ENCODE peak calls at places on chromosomes 4 and X, in ten cellular contexts. K, I, S, Z, G, O, P, D, H and L are unnamed samples.

GRCh38 chr4:38529189-38530115 is 134.5 kb upstream of the KLF3 start:
- DNase-seq in H (no peak), G (peak), K (no peak), P (peak), O (peak), I (no peak), D (no peak), Z (no peak), S (no peak), L (no peak)

GRCh38 chr4:24742773-24743676 is 52.3 kb upstream of the SOD3 start:
- DNase-seq in H (no peak), S (no peak), D (no peak), O (no peak), I (no peak), K (no peak), Z (no peak), G (no peak), P (no peak), L (no peak)

GRCh38 chrX:120145295-120145925 is 13.0 kb upstream of the RHOXF2 start:
- DNase-seq in H (no peak), D (no peak), O (no peak), G (no peak), K (no peak), S (no peak), P (no peak), I (no peak), Z (no peak), L (no peak)

GRCh38 chr4:84578540-84579409 is 4.2 kb upstream of the CDS1 start:
- DNase-seq in K (peak), I (peak), G (no peak), P (no peak), S (peak), Z (peak), D (peak), H (no peak), O (no peak), L (peak)

GRCh38 chr4:38661371-38661770 is 2.6 kb upstream of the KLF3 start:
- DNase-seq in I (no peak), S (no peak), D (no peak), H (no peak), O (no peak), K (no peak), G (no peak), P (no peak), Z (no peak), L (no peak)

GRCh38 chr4:4775493-4776004 is 83.9 kb upstream of the MSX1 start:
- DNase-seq in P (no peak), S (no peak), G (no peak), D (no peak), O (no peak), H (no peak), Z (no peak), K (no peak), I (no peak), L (no peak)

GRCh38 chr4:100169796-100170485 is 20.3 kb downstream of the DDIT4L start:
- DNase-seq in H (no peak), D (no peak), K (no peak), Z (no peak), P (no peak), O (no peak), S (peak), G (no peak), I (no peak), L (peak)

GRCh38 chrX:70500826-70501225 is 56.2 kb downstream of the DLG3 start:
- DNase-seq in K (no peak), O (no peak), H (no peak), I (no peak), G (no peak), Z (no peak), P (no peak), S (no peak), D (no peak), L (no peak)

GRCh38 chrX:1554469-1555210 is 17.7 kb upstream of the P2RY8 start:
- DNase-seq in O (peak), K (no peak), D (no peak), G (no peak), Z (no peak), H (no peak), I (no peak), S (no peak), P (peak), L (no peak)

GRCh38 chr4:186227221-186227620 is at the start of gene KLKB1:
- DNase-seq in O (no peak), G (no peak), Z (no peak), K (peak), P (no peak), I (no peak), H (no peak), D (no peak), S (no peak), L (no peak)

GRCh38 chr4:8305851-8306361 is 36.4 kb downstream of the HTRA3 start:
- DNase-seq in G (no peak), Z (no peak), I (peak), P (no peak), K (no peak), D (no peak), H (no peak), S (no peak), O (no peak), L (peak)

GRCh38 chrX:118495958-118496762 is 545 bp downstream of the DOCK11 start:
- DNase-seq in P (peak), I (peak), K (peak), H (no peak), Z (peak), D (no peak), G (no peak), O (peak), S (peak), L (peak)

GRCh38 chr4:122119739-122120138 is 32.4 kb upstream of the BLTP1 start:
- DNase-seq in K (no peak), Z (no peak), I (no peak), G (no peak), H (no peak), P (no peak), O (no peak), D (no peak), S (peak), L (no peak)

GRCh38 chr4:16881151-16881884 is 17.1 kb downstream of the LDB2 start:
- DNase-seq in O (no peak), I (no peak), S (no peak), Z (no peak), H (no peak), P (no peak), D (no peak), K (no peak), G (no peak), L (no peak)

GRCh38 chr4:1116837-1117236 is 3.5 kb upstream of the RNF212 start:
- DNase-seq in P (no peak), Z (no peak), H (no peak), O (no peak), K (peak), G (peak), D (peak), S (peak), I (no peak), L (peak)

GRCh38 chr4:10118355-10119004 is 1.9 kb upstream of the WDR1 start:
- DNase-seq in I (no peak), O (no peak), Z (no peak), G (no peak), P (no peak), D (no peak), H (no peak), K (no peak), S (no peak), L (no peak)

GRCh38 chrX:121336831-121337421 is 289.5 kb downstream of the GLUD2 start:
- DNase-seq in P (no peak), Z (no peak), D (no peak), H (no peak), K (no peak), G (no peak), O (no peak), I (no peak), S (no peak), L (no peak)

GRCh38 chr4:33407496-33407895 is 2687.3 kb downstream of the PCDH7 start:
- DNase-seq in Z (no peak), P (no peak), D (no peak), G (no peak), O (no peak), S (peak), I (no peak), H (no peak), K (no peak), L (no peak)

GRCh38 chrX:27591938-27592337 is 1.8 kb downstream of the DCAF8L2 start:
- DNase-seq in P (no peak), G (no peak), Z (no peak), D (no peak), K (no peak), O (no peak), S (no peak), H (no peak), I (no peak), L (no peak)

GRCh38 chrX:123339201-123339905 is 155.3 kb downstream of the GRIA3 start:
- DNase-seq in H (peak), P (no peak), O (no peak), K (no peak), D (peak), S (peak), I (no peak), Z (no peak), G (no peak), L (peak)

GRCh38 chrX:123336666-123337065 is 152.6 kb downstream of the GRIA3 start:
- DNase-seq in K (no peak), S (peak), D (no peak), G (no peak), Z (no peak), P (no peak), H (no peak), I (no peak), O (no peak), L (no peak)

GRCh38 chrX:123338240-123338639 is 154.2 kb downstream of the GRIA3 start:
- DNase-seq in O (no peak), H (no peak), P (no peak), K (no peak), G (no peak), S (no peak), Z (no peak), D (no peak), I (no peak), L (no peak)

GRCh38 chrX:123340691-123341090 is 156.6 kb downstream of the GRIA3 start:
- DNase-seq in S (peak), Z (no peak), K (no peak), O (no peak), P (no peak), D (peak), H (no peak), I (no peak), G (no peak), L (peak)
- TF ChIP-seq CTCF in S (no peak), Z (no peak), K (no peak), O (no peak), P (no peak), D (no peak), H (no peak), I (no peak), G (no peak), L (no peak)

DNA sequence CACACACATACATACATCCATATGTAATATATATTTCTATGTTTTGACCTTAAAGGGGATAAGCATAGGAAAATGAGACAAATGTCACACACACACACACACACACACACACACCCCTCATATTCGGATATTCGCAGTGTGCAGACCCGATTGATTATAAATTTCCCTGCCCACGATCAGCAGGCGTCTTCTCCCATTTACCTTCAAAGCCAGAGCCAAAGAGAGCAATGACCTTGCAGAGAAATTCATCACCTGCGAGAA is 485 bp downstream of the GPRIN3 start:
- DNase-seq in P (no peak), G (no peak), Z (no peak), H (no peak), I (no peak), D (no peak), K (no peak), O (no peak), S (no peak), L (no peak)
- H3K4me3 ChIP-seq in P (peak), G (peak), Z (peak), H (peak), I (peak), D (no peak), K (peak), O (peak), S (peak), L (peak)

DNA sequence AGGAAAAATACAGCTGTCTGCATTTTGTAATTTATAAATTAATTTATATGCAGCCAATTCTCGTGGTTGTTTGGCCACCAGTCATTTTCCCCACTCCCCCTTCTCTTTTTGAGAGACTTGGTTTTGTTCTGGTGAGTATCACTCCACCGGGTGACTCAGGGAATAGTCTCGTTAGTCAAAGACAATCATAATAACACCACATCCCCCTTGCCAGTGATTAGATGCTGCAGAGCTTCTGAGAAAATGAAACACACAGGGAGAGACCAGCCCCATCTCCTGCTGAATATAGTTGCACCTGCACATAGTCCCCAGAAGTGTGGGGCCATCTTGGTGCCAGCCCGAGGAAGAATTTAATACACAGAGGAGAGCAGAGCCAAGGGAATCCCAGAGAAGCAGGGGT is 8.0 kb upstream of the FNIP2 start:
- DNase-seq in Z (no peak), S (no peak), D (peak), I (no peak), P (no peak), O (no peak), G (no peak), H (no peak), K (no peak), L (peak)
- TF ChIP-seq CTCF in Z (no peak), S (no peak), D (no peak), I (no peak), P (no peak), O (no peak), G (no peak), H (no peak), K (no peak), L (no peak)

DNA sequence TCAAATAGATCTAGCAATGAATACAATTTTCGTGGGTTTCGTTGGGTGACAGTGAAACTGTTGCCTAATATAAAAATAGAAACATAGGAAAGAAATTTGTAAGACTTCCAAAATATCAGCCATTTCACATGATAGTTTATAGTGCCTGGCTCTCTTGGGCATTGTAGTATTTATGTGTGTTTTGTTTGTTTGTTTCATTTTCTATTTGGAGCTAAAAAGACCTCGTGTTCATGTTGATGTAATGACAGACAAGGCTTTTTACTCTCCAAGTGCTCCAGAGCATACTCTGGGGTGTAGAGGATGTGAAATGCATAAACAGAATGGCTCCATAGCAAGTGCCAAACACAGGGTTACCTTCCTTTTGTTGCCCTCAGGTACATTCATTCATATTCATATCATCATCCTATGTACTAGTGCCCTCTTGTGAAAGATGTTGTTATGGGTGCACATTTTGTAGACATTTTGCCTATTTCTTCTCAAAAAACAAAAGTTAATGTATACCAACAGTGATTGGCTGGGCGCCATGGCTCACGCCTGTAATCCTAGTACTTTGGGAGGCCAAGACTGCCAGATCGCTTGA is 100.7 kb upstream of the AMOT start:
- DNase-seq in S (no peak), D (no peak), H (no peak), I (peak), Z (no peak), K (peak), G (no peak), P (no peak), O (no peak), L (no peak)
- H3K4me3 ChIP-seq in S (no peak), D (no peak), H (no peak), I (no peak), Z (peak), K (no peak), G (no peak), P (no peak), O (no peak), L (no peak)

DNA sequence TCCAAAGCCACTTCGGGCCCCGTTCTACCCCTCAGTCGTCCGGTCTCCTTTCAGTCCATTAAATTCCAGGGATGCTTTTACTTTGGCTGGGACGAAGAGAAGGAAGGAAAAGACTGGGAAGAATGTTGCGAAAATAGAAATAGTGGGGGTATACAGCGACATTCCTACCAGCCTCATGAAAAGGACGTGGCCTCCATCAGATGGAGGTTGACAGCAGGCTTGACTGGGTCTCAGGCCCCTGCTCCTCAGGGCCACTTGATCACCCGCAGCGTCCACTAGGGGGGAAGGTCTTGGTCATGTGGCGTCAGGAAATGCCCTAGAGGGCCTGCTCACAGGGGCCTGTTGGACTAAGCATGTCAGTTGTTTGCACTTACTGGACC is 671 bp upstream of the ANKRD50 start:
- DNase-seq in S (peak), G (peak), K (peak), D (peak), Z (peak), H (peak), P (peak), O (no peak), I (peak), L (peak)
- TF ChIP-seq CTCF in S (peak), G (peak), K (peak), D (peak), Z (peak), H (peak), P (peak), O (no peak), I (peak), L (peak)